ENCODE peak calls at places on chromosome 5, in nine cellular contexts. C, P, G, E, D, W, K, B and N are unnamed samples.
A peak's percentile ranks its signal among the peaks of the same experiment; 100 is the strongest.

GRCh38 chr5:137954131-137954879 is 65.0 kb downstream of the PKD2L2 start:
- DNase-seq in C (no peak), G (no peak), K (no peak), E (no peak), B (peak; percentile 94), D (peak; percentile 61), W (peak; percentile 73), P (no peak), N (no peak)

GRCh38 chr5:136309932-136310598 is 55.3 kb downstream of the TRPC7 start:
- DNase-seq in D (no peak), P (peak; percentile 26), C (no peak), E (peak; percentile 31), W (no peak), G (no peak), K (no peak), B (no peak), N (no peak)

GRCh38 chr5:9183989-9184388 is 361.9 kb downstream of the SEMA5A start:
- DNase-seq in P (no peak), D (no peak), E (no peak), B (no peak), W (no peak), C (no peak), K (no peak), G (no peak), N (no peak)

GRCh38 chr5:150847334-150847695 is 994 bp downstream of the IRGM start:
- DNase-seq in D (no peak), C (no peak), W (no peak), G (no peak), B (no peak), P (no peak), K (no peak), E (no peak), N (no peak)

GRCh38 chr5:57335092-57335491 is 147.5 kb downstream of the ACTBL2 start:
- DNase-seq in W (peak; percentile 72), B (peak; percentile 90), G (no peak), K (no peak), D (no peak), P (no peak), E (no peak), C (no peak), N (no peak)

GRCh38 chr5:55557123-55557522 is 22.4 kb upstream of the PLPP1 start:
- DNase-seq in D (no peak), K (no peak), E (no peak), B (no peak), G (no peak), W (no peak), P (no peak), C (no peak), N (no peak)

GRCh38 chr5:82676663-82677062 is 398.5 kb upstream of the RPS23 start:
- DNase-seq in E (peak; percentile 16), G (no peak), B (no peak), P (no peak), D (no peak), K (no peak), W (no peak), C (no peak), N (no peak)

GRCh38 chr5:98424681-98425454 is 348.6 kb upstream of the RGMB start:
- DNase-seq in C (no peak), G (no peak), W (no peak), E (no peak), K (peak; percentile 25), B (peak; percentile 78), P (no peak), D (no peak), N (no peak)

GRCh38 chr5:159156839-159157238 is 52.5 kb downstream of the RNF145 start:
- DNase-seq in K (no peak), P (no peak), B (peak; percentile 83), E (peak; percentile 30), W (peak; percentile 81), D (no peak), G (no peak), C (no peak), N (peak; percentile 71)

GRCh38 chr5:65068410-65068809 is 299.7 kb downstream of the CWC27 start:
- DNase-seq in W (no peak), G (no peak), D (no peak), P (no peak), K (no peak), B (no peak), E (no peak), C (no peak), N (no peak)

GRCh38 chr5:113340537-113340936 is 94.3 kb downstream of the TSSK1B start:
- DNase-seq in D (no peak), C (no peak), W (peak; percentile 12), B (no peak), P (no peak), G (no peak), K (no peak), E (no peak), N (no peak)

DNA sequence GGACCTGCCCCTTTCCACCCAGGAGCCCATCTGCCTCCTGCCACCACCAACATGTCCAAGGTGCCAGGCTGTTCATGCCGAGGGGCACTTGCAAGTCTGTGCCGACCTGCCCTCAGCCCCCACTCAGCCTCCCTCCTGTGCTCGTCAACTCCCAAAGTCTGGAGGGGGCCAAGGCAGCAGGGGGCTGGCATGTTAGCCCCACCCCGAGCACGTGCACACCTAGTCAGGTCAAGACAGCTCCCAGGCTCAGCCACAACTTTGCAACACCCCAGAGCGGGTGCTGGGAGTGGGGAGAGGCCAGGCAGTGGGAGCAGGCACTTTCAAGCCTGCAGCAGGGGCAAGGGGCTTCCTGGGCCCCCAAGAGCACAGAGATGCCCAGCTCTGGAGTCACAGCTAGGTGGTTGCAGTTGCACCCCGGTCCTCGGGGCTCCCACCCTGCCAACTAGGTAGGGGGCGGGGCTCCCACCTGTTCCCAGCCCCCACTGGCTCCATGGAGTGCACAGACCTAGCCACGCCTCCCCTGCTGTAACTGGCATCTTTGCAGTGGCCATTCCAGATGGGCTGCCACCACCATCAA is 272.5 kb downstream of the CETN3 start:
- DNase-seq in G (no peak), W (no peak), D (no peak), K (no peak), B (no peak), P (no peak), C (no peak), E (no peak), N (no peak)
- TF ChIP-seq POLR2A in G (no peak), W (no peak), D (no peak), K (no peak), B (no peak), P (no peak), C (no peak), E (no peak), N (no peak)

DNA sequence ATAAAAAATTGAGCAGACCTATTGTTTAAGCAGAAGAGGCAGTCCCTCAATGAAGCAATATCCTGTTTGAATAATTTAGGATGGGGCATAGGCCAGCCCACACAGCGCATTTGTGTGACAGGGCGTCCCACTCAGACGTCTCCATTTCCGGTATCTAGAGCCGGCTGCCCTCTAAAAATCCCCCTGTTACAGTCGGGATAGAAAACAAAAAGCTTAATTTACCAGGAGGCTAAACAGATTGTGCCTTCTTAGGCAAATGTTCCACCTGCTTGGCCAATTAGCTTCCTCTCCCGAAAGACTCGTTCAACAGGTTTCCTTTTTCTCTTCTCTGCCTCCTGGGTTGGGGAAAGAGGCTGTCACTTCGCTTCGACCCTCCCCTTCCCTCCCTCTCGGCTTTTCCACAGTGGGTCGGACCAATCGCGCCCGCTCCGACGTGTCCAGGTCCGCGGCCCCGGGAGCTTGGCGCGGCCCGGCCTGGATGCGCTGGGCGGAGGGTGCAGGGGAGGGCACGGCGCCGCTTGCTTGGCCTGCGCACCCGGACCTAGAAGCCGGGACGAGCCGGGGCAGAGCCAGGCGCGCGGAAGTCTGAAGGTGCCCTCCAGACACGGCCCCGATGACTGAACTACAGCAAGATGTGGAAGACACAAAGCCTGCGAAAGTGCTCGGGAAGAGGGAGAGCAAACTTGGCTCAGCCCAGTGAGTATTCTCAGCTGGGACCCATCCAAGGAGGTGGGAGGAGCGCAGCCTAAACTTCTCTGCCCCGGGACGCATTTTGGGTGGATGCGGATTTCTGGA is at the start of gene GRAMD2B:
- DNase-seq in B (peak; percentile 88), C (peak; percentile 86), E (peak; percentile 54), D (peak; percentile 87), W (peak; percentile 64), G (peak; percentile 92), K (peak; percentile 73), P (peak; percentile 96), N (peak; percentile 31)
- TF ChIP-seq POLR2A in B (peak; percentile 84), C (no peak), E (peak; percentile 76), D (peak; percentile 95), W (peak; percentile 54), G (peak; percentile 39), K (peak; percentile 92), P (no peak), N (peak; percentile 54)

GRCh38 chr5:175478384-175479124 is at the start of gene SFXN1:
- DNase-seq in C (peak; percentile 82), E (no peak), D (peak; percentile 82), P (peak; percentile 95), G (no peak), K (peak; percentile 25), W (peak; percentile 78), B (peak; percentile 68), N (peak; percentile 87)
- TF ChIP-seq POLR2A in C (no peak), E (peak; percentile 91), D (peak; percentile 53), P (no peak), G (no peak), K (peak; percentile 46), W (peak; percentile 71), B (peak; percentile 63), N (peak; percentile 80)

GRCh38 chr5:107571621-107572489 is 98.9 kb downstream of the EFNA5 start:
- DNase-seq in P (peak; percentile 99), B (peak; percentile 84), W (peak; percentile 96), K (peak; percentile 94), E (peak; percentile 83), C (peak; percentile 99), D (peak; percentile 92), G (peak; percentile 96), N (peak; percentile 88)
- TF ChIP-seq POLR2A in P (no peak), B (no peak), W (no peak), K (no peak), E (peak; percentile 63), C (no peak), D (no peak), G (no peak), N (no peak)

GRCh38 chr5:176535101-176535654 is 2.0 kb downstream of the RNF44 start:
- DNase-seq in D (no peak), W (peak; percentile 45), K (no peak), G (no peak), P (no peak), C (no peak), B (peak; percentile 24), E (peak; percentile 46), N (peak; percentile 54)
- TF ChIP-seq POLR2A in D (no peak), W (no peak), K (no peak), G (no peak), P (no peak), C (no peak), B (no peak), E (peak; percentile 68), N (no peak)